ENCODE peak calls at places on chromosomes 6 and 20, in four cellular contexts. One of them, this sample, is unnamed. For H3K27me3 and H3K4me1, the result is how much of the 10 kb centered on the place peaks cover.

GRCh38 chr20:62595491-62595890 is 46.8 kb upstream of the SLCO4A1 start:
- DNase-seq in CD4-positive, CD25-positive, alpha-beta regulatory T cell: peak
- DNase-seq in neuronal stem cell: no peak
- DNase-seq in psoas muscle: no peak
- DNase-seq in this sample: no peak

GRCh38 chr20:44069203-44069931 is 117.6 kb downstream of the JPH2 start:
- DNase-seq in neuronal stem cell: no peak
- DNase-seq in psoas muscle: no peak
- DNase-seq in CD4-positive, CD25-positive, alpha-beta regulatory T cell: peak
- DNase-seq in this sample: peak

GRCh38 chr6:96809119-96809518 is 28.2 kb downstream of the GPR63 start:
- DNase-seq in psoas muscle: no peak
- DNase-seq in CD4-positive, CD25-positive, alpha-beta regulatory T cell: no peak
- DNase-seq in neuronal stem cell: no peak
- DNase-seq in this sample: no peak

GRCh38 chr20:22805219-22805618 is 220.8 kb upstream of the FOXA2 start:
- DNase-seq in psoas muscle: peak
- DNase-seq in neuronal stem cell: no peak
- DNase-seq in CD4-positive, CD25-positive, alpha-beta regulatory T cell: no peak
- DNase-seq in this sample: no peak

GRCh38 chr6:143842468-143842901 is 653 bp upstream of the LTV1 start:
- DNase-seq in neuronal stem cell: no peak
- DNase-seq in CD4-positive, CD25-positive, alpha-beta regulatory T cell: no peak
- DNase-seq in psoas muscle: no peak
- DNase-seq in this sample: no peak

GRCh38 chr6:157025459-157025858 is 248.3 kb downstream of the ARID1B start:
- DNase-seq in psoas muscle: no peak
- DNase-seq in neuronal stem cell: no peak
- DNase-seq in CD4-positive, CD25-positive, alpha-beta regulatory T cell: no peak
- DNase-seq in this sample: no peak

GRCh38 chr20:25496968-25497401 is 88.3 kb downstream of the NINL start:
- DNase-seq in CD4-positive, CD25-positive, alpha-beta regulatory T cell: no peak
- DNase-seq in neuronal stem cell: no peak
- DNase-seq in psoas muscle: no peak
- DNase-seq in this sample: no peak

GRCh38 chr6:157631388-157631787 is 191.7 kb upstream of the SNX9 start:
- DNase-seq in neuronal stem cell: no peak
- DNase-seq in CD4-positive, CD25-positive, alpha-beta regulatory T cell: no peak
- DNase-seq in psoas muscle: no peak
- DNase-seq in this sample: no peak

GRCh38 chr20:57269148-57269984 is 2.9 kb upstream of the BMP7 start:
- DNase-seq in psoas muscle: no peak
- DNase-seq in neuronal stem cell: no peak
- DNase-seq in CD4-positive, CD25-positive, alpha-beta regulatory T cell: no peak
- DNase-seq in this sample: no peak
- H3K27me3 ChIP-seq in psoas muscle: half or more
- H3K27me3 ChIP-seq in neuronal stem cell: under half
- H3K27me3 ChIP-seq in CD4-positive, CD25-positive, alpha-beta regulatory T cell: under half
- H3K27me3 ChIP-seq in this sample: under half

DNA sequence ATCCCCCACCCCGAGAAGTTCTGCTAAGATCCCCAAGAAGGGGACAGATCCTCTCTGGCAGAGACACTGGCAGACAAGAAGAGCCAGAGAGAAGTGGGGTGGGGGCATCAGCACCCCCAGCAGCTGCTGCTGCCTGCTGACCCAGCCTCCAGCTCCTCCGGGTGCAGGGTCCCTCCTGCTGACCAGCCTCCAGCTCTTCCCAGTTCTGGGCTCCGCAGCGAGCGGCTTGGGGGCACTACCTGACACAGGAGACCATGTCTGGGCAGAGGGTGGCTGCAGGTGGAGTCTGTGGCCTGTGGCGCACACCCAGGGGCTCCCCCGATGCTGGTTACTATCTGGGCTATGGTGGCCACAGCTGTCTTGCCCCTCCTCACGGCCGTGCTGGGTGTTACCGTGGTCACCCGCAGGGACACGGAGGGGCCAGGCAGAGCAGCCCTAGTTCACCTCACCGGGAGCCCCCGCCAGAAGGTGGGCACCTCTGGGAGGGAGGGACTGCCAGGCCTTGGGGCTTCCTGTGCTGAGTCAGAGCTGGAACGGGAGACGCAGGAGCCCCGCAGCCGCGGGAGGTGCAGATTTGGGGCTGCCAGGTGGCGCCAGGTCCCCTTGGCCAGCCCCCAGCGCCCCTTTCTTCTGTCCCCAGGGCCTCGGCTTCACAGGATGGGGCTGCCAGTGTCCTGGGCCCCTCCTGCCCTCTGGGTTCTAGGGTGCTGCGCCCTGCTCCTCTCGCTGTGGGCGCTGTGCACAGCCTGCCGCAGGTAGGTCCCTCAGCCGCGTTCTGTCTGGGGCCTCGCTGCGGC is 627 bp downstream of the LIME1 start:
- DNase-seq in psoas muscle: peak
- DNase-seq in neuronal stem cell: no peak
- DNase-seq in CD4-positive, CD25-positive, alpha-beta regulatory T cell: peak
- DNase-seq in this sample: peak
- H3K4me1 ChIP-seq in psoas muscle: under half
- H3K4me1 ChIP-seq in neuronal stem cell: under half
- H3K4me1 ChIP-seq in CD4-positive, CD25-positive, alpha-beta regulatory T cell: half or more
- H3K4me1 ChIP-seq in this sample: under half

GRCh38 chr6:27279513-27280063 is 32.1 kb downstream of the PRSS16 start:
- DNase-seq in psoas muscle: no peak
- DNase-seq in CD4-positive, CD25-positive, alpha-beta regulatory T cell: no peak
- DNase-seq in neuronal stem cell: no peak
- DNase-seq in this sample: no peak
- H3K27me3 ChIP-seq in psoas muscle: half or more
- H3K27me3 ChIP-seq in CD4-positive, CD25-positive, alpha-beta regulatory T cell: half or more
- H3K27me3 ChIP-seq in neuronal stem cell: under half
- H3K27me3 ChIP-seq in this sample: half or more

GRCh38 chr6:15393605-15394004 is 147.7 kb downstream of the JARID2 start:
- DNase-seq in neuronal stem cell: no peak
- DNase-seq in CD4-positive, CD25-positive, alpha-beta regulatory T cell: no peak
- DNase-seq in psoas muscle: no peak
- DNase-seq in this sample: no peak
- H3K4me1 ChIP-seq in neuronal stem cell: under half
- H3K4me1 ChIP-seq in CD4-positive, CD25-positive, alpha-beta regulatory T cell: under half
- H3K4me1 ChIP-seq in psoas muscle: half or more
- H3K4me1 ChIP-seq in this sample: under half

GRCh38 chr20:45313943-45314342 is 5.8 kb upstream of the MATN4 start:
- DNase-seq in psoas muscle: peak
- DNase-seq in CD4-positive, CD25-positive, alpha-beta regulatory T cell: no peak
- DNase-seq in neuronal stem cell: no peak
- DNase-seq in this sample: no peak
- H3K27me3 ChIP-seq in psoas muscle: under half
- H3K27me3 ChIP-seq in CD4-positive, CD25-positive, alpha-beta regulatory T cell: under half
- H3K27me3 ChIP-seq in neuronal stem cell: under half
- H3K27me3 ChIP-seq in this sample: under half

GRCh38 chr6:16737926-16738325 is 23.3 kb downstream of the ATXN1 start:
- DNase-seq in neuronal stem cell: no peak
- DNase-seq in psoas muscle: no peak
- DNase-seq in CD4-positive, CD25-positive, alpha-beta regulatory T cell: no peak
- DNase-seq in this sample: no peak

GRCh38 chr6:16739329-16739801 is 21.9 kb downstream of the ATXN1 start:
- DNase-seq in CD4-positive, CD25-positive, alpha-beta regulatory T cell: no peak
- DNase-seq in psoas muscle: peak
- DNase-seq in neuronal stem cell: no peak
- DNase-seq in this sample: no peak

GRCh38 chr6:16741112-16742016 is 19.9 kb downstream of the ATXN1 start:
- DNase-seq in CD4-positive, CD25-positive, alpha-beta regulatory T cell: peak
- DNase-seq in neuronal stem cell: no peak
- DNase-seq in psoas muscle: no peak
- DNase-seq in this sample: no peak

GRCh38 chr6:16743661-16744210 is 17.5 kb downstream of the ATXN1 start:
- DNase-seq in CD4-positive, CD25-positive, alpha-beta regulatory T cell: no peak
- DNase-seq in psoas muscle: no peak
- DNase-seq in neuronal stem cell: no peak
- DNase-seq in this sample: no peak

DNA sequence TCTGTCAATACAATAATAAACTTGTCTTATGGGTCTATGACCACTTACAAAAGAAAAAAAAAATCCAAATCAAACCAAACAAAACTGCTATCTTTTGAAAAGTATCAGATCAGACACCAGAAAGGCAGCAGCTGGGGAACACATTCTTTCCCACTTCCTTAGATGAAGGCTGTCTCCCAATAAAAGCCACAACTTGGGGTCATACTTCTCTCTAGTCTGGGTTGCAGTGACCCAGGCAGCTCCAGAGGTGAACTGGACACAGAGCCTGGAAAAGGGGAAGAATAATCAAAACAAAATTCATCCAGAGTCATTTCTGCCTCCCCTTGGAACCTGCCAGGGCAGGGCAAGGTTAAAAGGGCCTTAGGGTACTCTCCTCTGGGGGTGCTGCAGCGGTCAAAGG is 19.1 kb downstream of the ATXN1 start:
- DNase-seq in neuronal stem cell: no peak
- DNase-seq in CD4-positive, CD25-positive, alpha-beta regulatory T cell: no peak
- DNase-seq in psoas muscle: no peak
- DNase-seq in this sample: no peak
- H3K4me1 ChIP-seq in neuronal stem cell: under half
- H3K4me1 ChIP-seq in CD4-positive, CD25-positive, alpha-beta regulatory T cell: under half
- H3K4me1 ChIP-seq in psoas muscle: half or more
- H3K4me1 ChIP-seq in this sample: half or more

GRCh38 chr20:46333136-46333991 is 25.1 kb upstream of the CDH22 start:
- DNase-seq in CD4-positive, CD25-positive, alpha-beta regulatory T cell: no peak
- DNase-seq in neuronal stem cell: no peak
- DNase-seq in psoas muscle: peak
- DNase-seq in this sample: no peak

GRCh38 chr20:46341374-46342044 is 33.2 kb upstream of the CDH22 start:
- DNase-seq in CD4-positive, CD25-positive, alpha-beta regulatory T cell: no peak
- DNase-seq in neuronal stem cell: peak
- DNase-seq in psoas muscle: no peak
- DNase-seq in this sample: no peak

GRCh38 chr20:46332373-46333135 is 24.3 kb upstream of the CDH22 start:
- DNase-seq in neuronal stem cell: no peak
- DNase-seq in psoas muscle: no peak
- DNase-seq in CD4-positive, CD25-positive, alpha-beta regulatory T cell: no peak
- DNase-seq in this sample: no peak

GRCh38 chr20:46334423-46334978 is 26.2 kb upstream of the CDH22 start:
- DNase-seq in psoas muscle: no peak
- DNase-seq in neuronal stem cell: no peak
- DNase-seq in CD4-positive, CD25-positive, alpha-beta regulatory T cell: no peak
- DNase-seq in this sample: no peak

DNA sequence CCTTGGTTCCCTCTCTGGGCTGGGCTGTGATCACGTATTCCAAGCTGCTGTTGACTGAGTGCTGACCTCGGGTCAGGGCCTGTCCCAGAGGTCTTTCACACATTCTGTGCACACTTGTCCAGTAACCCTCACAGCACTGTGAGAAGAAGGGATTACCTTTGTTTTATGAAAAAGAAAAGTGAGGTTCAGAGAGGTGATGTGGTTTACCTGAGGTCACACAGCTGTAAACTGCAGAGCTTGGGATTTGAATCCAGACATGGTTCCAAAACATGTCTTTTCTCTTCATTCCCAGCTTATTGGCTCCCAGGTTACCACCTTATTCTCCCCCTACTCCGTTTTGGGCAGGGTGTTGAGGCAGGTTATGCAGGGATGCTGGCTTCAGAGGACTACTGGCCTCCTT is 28.4 kb upstream of the CDH22 start:
- DNase-seq in CD4-positive, CD25-positive, alpha-beta regulatory T cell: no peak
- DNase-seq in neuronal stem cell: no peak
- DNase-seq in psoas muscle: no peak
- DNase-seq in this sample: no peak
- H3K27me3 ChIP-seq in CD4-positive, CD25-positive, alpha-beta regulatory T cell: under half
- H3K27me3 ChIP-seq in neuronal stem cell: under half
- H3K27me3 ChIP-seq in psoas muscle: under half
- H3K27me3 ChIP-seq in this sample: under half

GRCh38 chr20:46883847-46884246 is 10.8 kb upstream of the EYA2 start:
- DNase-seq in neuronal stem cell: no peak
- DNase-seq in psoas muscle: no peak
- DNase-seq in CD4-positive, CD25-positive, alpha-beta regulatory T cell: no peak
- DNase-seq in this sample: no peak
- H3K4me1 ChIP-seq in neuronal stem cell: under half
- H3K4me1 ChIP-seq in psoas muscle: under half
- H3K4me1 ChIP-seq in CD4-positive, CD25-positive, alpha-beta regulatory T cell: under half
- H3K4me1 ChIP-seq in this sample: under half

GRCh38 chr20:46054606-46055005 is 25.6 kb downstream of the SLC12A5 start:
- DNase-seq in psoas muscle: no peak
- DNase-seq in neuronal stem cell: no peak
- DNase-seq in CD4-positive, CD25-positive, alpha-beta regulatory T cell: no peak
- DNase-seq in this sample: no peak
- H3K27me3 ChIP-seq in psoas muscle: under half
- H3K27me3 ChIP-seq in neuronal stem cell: under half
- H3K27me3 ChIP-seq in CD4-positive, CD25-positive, alpha-beta regulatory T cell: under half
- H3K27me3 ChIP-seq in this sample: under half

DNA sequence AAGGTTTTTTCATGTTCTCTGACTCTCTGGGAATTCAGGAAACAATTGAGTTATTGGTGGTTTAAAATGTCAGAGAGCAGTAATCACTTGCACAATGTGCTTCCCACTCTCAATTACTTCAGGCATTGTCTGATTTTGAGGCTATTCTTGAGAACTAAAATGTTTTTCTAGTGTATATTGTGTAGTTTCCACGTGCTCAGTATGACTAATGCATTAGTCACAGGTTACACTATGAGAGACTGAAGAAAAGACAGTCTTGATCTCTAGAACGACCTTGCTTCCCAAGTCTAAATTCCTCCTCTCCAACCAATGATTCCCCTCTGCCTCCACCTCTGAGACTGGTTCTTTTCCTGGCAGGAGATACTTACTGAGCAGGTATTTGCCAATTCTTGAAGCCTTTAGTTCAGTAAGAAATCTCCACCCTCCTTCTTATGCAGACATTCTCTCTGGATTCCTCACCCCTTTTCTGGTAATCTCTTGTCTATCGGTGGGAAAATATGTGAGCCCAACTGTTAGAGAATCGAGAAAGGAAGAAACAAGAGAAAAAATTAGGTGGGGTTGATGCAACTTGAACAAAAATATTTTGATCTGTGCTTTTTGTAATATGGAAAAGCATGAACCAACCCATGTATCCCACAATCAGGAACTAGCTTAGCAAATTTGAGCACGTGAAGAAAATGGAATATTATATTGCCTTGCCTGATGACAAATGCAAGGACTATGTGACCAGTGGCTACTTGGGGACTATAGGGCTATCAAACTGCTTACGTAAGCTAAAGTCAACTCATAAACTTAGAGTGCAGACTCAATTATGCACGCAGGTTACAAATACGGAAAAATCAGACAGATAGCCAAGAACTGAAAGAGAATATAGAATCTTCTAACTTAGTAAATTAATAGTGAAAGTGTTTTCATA is 61.1 kb upstream of the SLC22A16 start:
- DNase-seq in neuronal stem cell: no peak
- DNase-seq in CD4-positive, CD25-positive, alpha-beta regulatory T cell: peak
- DNase-seq in psoas muscle: no peak
- DNase-seq in this sample: no peak
- H3K4me1 ChIP-seq in neuronal stem cell: under half
- H3K4me1 ChIP-seq in CD4-positive, CD25-positive, alpha-beta regulatory T cell: under half
- H3K4me1 ChIP-seq in psoas muscle: under half
- H3K4me1 ChIP-seq in this sample: under half